ENCODE peak calls at places on chromosomes 6 and 20, in ten cellular contexts. H is left lung; T is neural progenitor cell; P is OCI-LY7; X is CD8-positive, alpha-beta T cell; K is pancreas; Q is uterus; N is left ventricle myocardium inferior; W is cardiac muscle cell; Y is psoas muscle. F is an unnamed sample. For H3K4me1 and H3K36me3, the result is how much of the 10 kb centered on the place peaks cover.

GRCh38 chr6:17233531-17233930 is 47.6 kb upstream of the RBM24 start:
- DNase-seq in H (no peak), T (no peak), P (no peak), X (no peak), K (no peak), Q (no peak), N (no peak), W (peak), Y (no peak), F (no peak)

GRCh38 chr6:123064038-123064437 is 68.0 kb downstream of the CLVS2 start:
- DNase-seq in H (no peak), T (no peak), P (no peak), X (no peak), K (no peak), Q (no peak), N (no peak), W (no peak), Y (no peak), F (no peak)

GRCh38 chr20:36823126-36823525 is 49.6 kb upstream of the DSN1 start:
- DNase-seq in H (no peak), T (no peak), P (no peak), X (no peak), K (no peak), Q (no peak), N (no peak), W (no peak), Y (no peak), F (peak)

GRCh38 chr6:22886881-22887581 is 317.7 kb downstream of the HDGFL1 start:
- DNase-seq in H (no peak), T (no peak), P (no peak), X (no peak), K (no peak), Q (no peak), N (no peak), W (peak), Y (no peak), F (no peak)

GRCh38 chr6:24283043-24283985 is 74.5 kb downstream of the DCDC2 start:
- DNase-seq in H (peak), T (peak), P (peak), X (no peak), K (peak), Q (peak), N (peak), W (peak), Y (peak), F (peak)

GRCh38 chr6:161406633-161407032 is 132.8 kb upstream of the AGPAT4 start:
- DNase-seq in H (no peak), T (no peak), P (no peak), X (no peak), K (no peak), Q (no peak), N (no peak), W (peak), Y (no peak), F (no peak)

GRCh38 chr6:3625980-3626533 is 125.5 kb downstream of the PXDC1 start:
- DNase-seq in H (no peak), T (no peak), P (no peak), X (no peak), K (no peak), Q (no peak), N (no peak), W (no peak), Y (no peak), F (no peak)

GRCh38 chr6:34791842-34792604 is at the start of gene BLTP3A:
- DNase-seq in H (peak), T (peak), P (peak), X (peak), K (peak), Q (peak), N (peak), W (peak), Y (peak), F (peak)

GRCh38 chr6:63346217-63346834 is 26.5 kb upstream of the LGSN start:
- DNase-seq in H (no peak), T (no peak), P (no peak), X (no peak), K (no peak), Q (no peak), N (no peak), W (no peak), Y (no peak), F (no peak)

GRCh38 chr6:33894438-33894837 is 90.6 kb upstream of the MLN start:
- DNase-seq in H (peak), T (no peak), P (no peak), X (no peak), K (no peak), Q (peak), N (no peak), W (peak), Y (no peak), F (no peak)

GRCh38 chr20:61271273-61272221 is 19.5 kb downstream of the CDH4 start:
- DNase-seq in H (no peak), T (peak), P (no peak), X (no peak), K (no peak), Q (no peak), N (no peak), W (no peak), Y (no peak), F (no peak)

GRCh38 chr6:143941852-143942627 is 66.0 kb downstream of the PLAGL1 start:
- DNase-seq in H (peak), T (peak), P (peak), X (peak), K (peak), Q (peak), N (peak), W (peak), Y (peak), F (peak)

GRCh38 chr20:61263938-61264337 is 11.9 kb downstream of the CDH4 start:
- DNase-seq in H (no peak), T (no peak), P (no peak), X (no peak), K (no peak), Q (no peak), N (no peak), W (no peak), Y (no peak), F (no peak)

GRCh38 chr6:32839356-32839755 is 817 bp upstream of the TAP2 start:
- DNase-seq in H (no peak), T (no peak), P (no peak), X (no peak), K (no peak), Q (no peak), N (no peak), W (no peak), Y (no peak), F (no peak)

GRCh38 chr6:31474871-31475286 is 23.1 kb upstream of the MICB start:
- DNase-seq in H (no peak), T (peak), P (no peak), X (no peak), K (peak), Q (no peak), N (no peak), W (no peak), Y (no peak), F (no peak)

GRCh38 chr6:23656826-23657225 is 469.2 kb upstream of the NRSN1 start:
- DNase-seq in H (no peak), T (peak), P (no peak), X (no peak), K (no peak), Q (no peak), N (no peak), W (no peak), Y (no peak), F (no peak)

GRCh38 chr6:31544676-31545075 is 1.7 kb downstream of the ATP6V1G2 start:
- DNase-seq in H (no peak), T (no peak), P (no peak), X (no peak), K (no peak), Q (no peak), N (no peak), W (no peak), Y (no peak), F (no peak)

GRCh38 chr20:46694484-46694883 is 5.2 kb upstream of the TP53RK start:
- DNase-seq in H (no peak), T (no peak), P (peak), X (no peak), K (no peak), Q (no peak), N (no peak), W (peak), Y (no peak), F (no peak)

DNA sequence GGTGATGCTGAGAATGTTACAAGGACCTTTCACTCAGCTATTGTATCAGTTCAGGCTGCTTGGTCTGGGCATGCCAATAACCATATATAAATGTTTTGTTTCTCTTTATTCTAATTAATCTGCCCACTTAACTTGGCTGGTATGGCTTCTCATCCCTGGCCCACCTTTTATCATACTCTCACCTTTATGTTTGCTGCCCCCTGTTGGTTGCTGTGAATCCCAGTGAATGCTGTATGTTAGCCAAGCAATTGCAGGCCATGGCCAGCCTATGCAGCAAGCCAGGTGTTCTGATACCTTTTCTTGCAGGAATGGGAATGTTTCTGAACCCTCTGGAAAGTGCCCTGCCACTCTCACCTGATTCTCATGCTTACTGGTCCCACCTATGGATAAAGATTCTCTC is 54.6 kb downstream of the PCSK2 start:
- DNase-seq in H (no peak), T (peak), P (peak), X (no peak), K (peak), Q (no peak), N (no peak), W (no peak), Y (no peak), F (no peak)
- TF ChIP-seq CTCF in H (peak), T (peak), P (peak), X (no peak), K (peak), Q (no peak), N (no peak), W (no peak), Y (no peak), F (no peak)

GRCh38 chr20:33306228-33306627 is 23.2 kb downstream of the BPIFB1 start:
- DNase-seq in H (no peak), T (no peak), P (no peak), X (no peak), K (no peak), Q (no peak), N (no peak), W (no peak), Y (no peak), F (no peak)
- H3K4me1 ChIP-seq in H (under half), T (under half), P (under half), X (under half), K (under half), Q (under half), N (under half), W (under half), Y (under half), F (under half)

DNA sequence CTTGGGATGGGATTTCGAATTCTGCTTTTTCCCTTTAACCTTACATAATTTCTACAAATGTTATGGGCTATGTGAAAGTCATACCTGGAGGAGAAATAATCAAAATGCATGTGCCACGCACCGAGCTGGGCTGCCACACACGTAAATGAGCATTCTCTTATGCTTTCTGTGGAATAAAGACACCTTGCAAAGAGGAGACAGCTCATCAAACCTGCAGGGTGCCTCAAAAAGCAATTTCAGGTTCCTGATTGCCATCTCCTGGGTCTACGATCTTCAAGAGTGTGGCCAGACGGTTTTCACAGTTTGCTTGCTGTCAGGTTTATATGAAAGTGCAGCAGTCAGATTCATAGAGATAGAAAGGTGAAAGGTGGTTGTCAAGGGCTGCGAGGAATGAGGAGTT is 36.6 kb downstream of the DUSP22 start:
- DNase-seq in H (no peak), T (no peak), P (peak), X (no peak), K (no peak), Q (no peak), N (no peak), W (no peak), Y (no peak), F (no peak)
- H3K36me3 ChIP-seq in H (under half), T (under half), P (under half), X (under half), K (under half), Q (under half), N (under half), W (under half), Y (under half), F (under half)

DNA sequence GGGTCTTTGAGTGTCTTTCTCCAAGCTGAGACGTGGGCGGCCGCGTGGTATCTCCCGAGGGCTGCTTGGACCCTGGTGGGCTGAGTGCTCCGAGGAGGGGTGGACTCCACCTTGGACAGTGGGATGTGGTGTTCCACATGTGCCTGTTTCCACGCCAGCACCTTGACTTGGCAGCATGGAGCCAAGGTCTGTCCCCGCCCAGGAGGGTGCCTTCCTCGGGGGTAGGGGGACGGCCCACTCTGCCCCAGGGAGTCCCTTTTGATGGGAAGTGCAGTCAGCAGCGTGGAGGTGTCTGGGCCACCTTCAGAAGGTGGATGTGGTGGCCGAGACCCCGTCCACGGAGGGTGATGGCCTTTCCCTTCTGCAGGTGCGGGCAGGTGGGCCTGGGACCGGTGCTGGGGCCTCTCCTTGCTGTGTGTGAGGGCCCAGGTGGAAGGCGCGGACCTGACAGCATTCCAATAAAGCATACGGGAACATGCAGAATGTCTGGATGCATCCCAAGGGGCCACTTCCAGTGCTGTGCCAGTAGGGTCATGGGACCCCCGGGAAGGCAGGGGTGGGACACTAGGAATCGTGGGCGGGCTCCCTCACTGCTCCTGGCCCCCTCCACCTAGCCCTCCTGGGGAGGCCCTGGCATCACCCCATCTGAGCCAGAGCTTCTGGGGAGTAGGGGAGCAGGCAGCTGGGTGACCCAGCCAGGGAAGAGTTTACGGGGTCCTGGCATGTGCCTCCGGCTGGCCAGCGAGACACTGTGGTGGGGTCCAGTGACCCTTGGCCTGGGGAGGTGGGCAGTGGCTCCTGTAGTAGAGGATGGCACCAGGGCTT is 3.5 kb upstream of the COL20A1 start:
- DNase-seq in H (peak), T (no peak), P (no peak), X (no peak), K (no peak), Q (no peak), N (no peak), W (no peak), Y (peak), F (no peak)
- TF ChIP-seq CTCF in H (no peak), T (no peak), P (no peak), X (no peak), K (no peak), Q (no peak), N (no peak), W (no peak), Y (no peak), F (no peak)